ENCODE peak calls at places on chromosomes 11 and 22, in seven cellular contexts. A is HCT116, V is mammary epithelial cell, D is HepG2, B is astrocyte of the spinal cord, Y is AG04450, T is adrenal gland. L is an unnamed sample.
A peak's percentile ranks its signal among the peaks of the same experiment; 100 is the strongest.

GRCh38 chr11:10722307-10722706 is 28.7 kb upstream of the CTR9 start:
- DNase-seq in A (no peak), V (no peak), D (no peak), B (no peak), Y (no peak), T (no peak), L (no peak)

GRCh38 chr11:107581147-107581546 is 9.8 kb upstream of the ELMOD1 start:
- DNase-seq in A (no peak), V (no peak), D (no peak), B (no peak), Y (no peak), T (no peak), L (no peak)

GRCh38 chr22:28813772-28814518 is 13.6 kb upstream of the XBP1 start:
- DNase-seq in A (no peak), V (no peak), D (peak; percentile 99), B (no peak), Y (no peak), T (peak; percentile 74), L (no peak)

GRCh38 chr11:45576461-45577215 is 88.8 kb downstream of the CHST1 start:
- DNase-seq in A (no peak), V (no peak), D (no peak), B (no peak), Y (no peak), T (peak; percentile 53), L (no peak)

GRCh38 chr22:50675553-50676199 is 3.1 kb downstream of the SHANK3 start:
- DNase-seq in A (no peak), V (no peak), D (no peak), B (no peak), Y (no peak), T (no peak), L (no peak)

GRCh38 chr11:39011822-39012221 is 2413.8 kb upstream of the RAG2 start:
- DNase-seq in A (no peak), V (peak; percentile 54), D (no peak), B (no peak), Y (no peak), T (no peak), L (no peak)

GRCh38 chr11:95776859-95777258 is 12.7 kb downstream of the FAM76B start:
- DNase-seq in A (no peak), V (no peak), D (no peak), B (no peak), Y (no peak), T (no peak), L (no peak)

GRCh38 chr11:113470233-113470632 is 5.0 kb downstream of the DRD2 start:
- DNase-seq in A (no peak), V (no peak), D (no peak), B (no peak), Y (no peak), T (no peak), L (no peak)

GRCh38 chr22:42769574-42770447 is 49.1 kb upstream of the A4GALT start:
- DNase-seq in A (no peak), V (no peak), D (no peak), B (peak; percentile 82), Y (peak; percentile 81), T (peak; percentile 85), L (no peak)

GRCh38 chr22:20991252-20992055 is 9.4 kb downstream of the LZTR1 start:
- DNase-seq in A (no peak), V (no peak), D (no peak), B (no peak), Y (no peak), T (no peak), L (no peak)

GRCh38 chr11:47768090-47768620 is 1.0 kb upstream of the FNBP4 start:
- DNase-seq in A (no peak), V (peak; percentile 65), D (no peak), B (peak; percentile 68), Y (no peak), T (peak; percentile 70), L (no peak)

GRCh38 chr11:67376421-67376820 is 3.0 kb upstream of the CLCF1 start:
- DNase-seq in A (no peak), V (no peak), D (no peak), B (no peak), Y (no peak), T (no peak), L (no peak)

GRCh38 chr22:19535001-19535400 is 10.8 kb upstream of the CLDN5 start:
- DNase-seq in A (no peak), V (no peak), D (no peak), B (no peak), Y (no peak), T (no peak), L (no peak)

GRCh38 chr11:101466352-101466751 is 117.5 kb downstream of the TRPC6 start:
- DNase-seq in A (no peak), V (no peak), D (no peak), B (no peak), Y (no peak), T (no peak), L (no peak)

GRCh38 chr11:2691355-2691761 is 8.4 kb downstream of the KCNQ1OT1 start:
- DNase-seq in A (no peak), V (no peak), D (peak; percentile 48), B (no peak), Y (no peak), T (no peak), L (no peak)

GRCh38 chr11:17526326-17526725 is 17.9 kb downstream of the USH1C start:
- DNase-seq in A (no peak), V (no peak), D (no peak), B (no peak), Y (no peak), T (no peak), L (no peak)

GRCh38 chr22:37428649-37429586 is 1.6 kb upstream of the ELFN2 start:
- DNase-seq in A (peak; percentile 37), V (no peak), D (peak; percentile 35), B (peak; percentile 47), Y (no peak), T (no peak), L (peak; percentile 43)

GRCh38 chr22:35510481-35510934 is 30.1 kb upstream of the RASD2 start:
- DNase-seq in A (no peak), V (no peak), D (no peak), B (no peak), Y (no peak), T (no peak), L (no peak)

GRCh38 chr22:35510951-35511350 is 29.7 kb upstream of the RASD2 start:
- DNase-seq in A (no peak), V (no peak), D (no peak), B (no peak), Y (no peak), T (no peak), L (no peak)

GRCh38 chr22:35506259-35506570 is 34.4 kb upstream of the RASD2 start:
- DNase-seq in A (no peak), V (peak; percentile 66), D (peak; percentile 76), B (no peak), Y (peak; percentile 46), T (no peak), L (no peak)

GRCh38 chr22:35509451-35509850 is 31.2 kb upstream of the RASD2 start:
- DNase-seq in A (no peak), V (no peak), D (no peak), B (no peak), Y (no peak), T (no peak), L (no peak)

GRCh38 chr22:35509960-35510359 is 30.7 kb upstream of the RASD2 start:
- DNase-seq in A (no peak), V (no peak), D (no peak), B (no peak), Y (no peak), T (no peak), L (no peak)
- H3K4me3 ChIP-seq in A (no peak overlapping the region), V (no peak overlapping the region), D (no peak overlapping the region), B (no peak overlapping the region), Y (no peak overlapping the region), T (no peak overlapping the region), L (no peak overlapping the region)

GRCh38 chr11:84981296-84981695 is 645.8 kb downstream of the DLG2 start:
- DNase-seq in A (no peak), V (no peak), D (no peak), B (no peak), Y (no peak), T (no peak), L (no peak)
- H3K4me3 ChIP-seq in A (no peak overlapping the region), V (no peak overlapping the region), D (no peak overlapping the region), B (no peak overlapping the region), Y (no peak overlapping the region), T (no peak overlapping the region), L (no peak overlapping the region)

DNA sequence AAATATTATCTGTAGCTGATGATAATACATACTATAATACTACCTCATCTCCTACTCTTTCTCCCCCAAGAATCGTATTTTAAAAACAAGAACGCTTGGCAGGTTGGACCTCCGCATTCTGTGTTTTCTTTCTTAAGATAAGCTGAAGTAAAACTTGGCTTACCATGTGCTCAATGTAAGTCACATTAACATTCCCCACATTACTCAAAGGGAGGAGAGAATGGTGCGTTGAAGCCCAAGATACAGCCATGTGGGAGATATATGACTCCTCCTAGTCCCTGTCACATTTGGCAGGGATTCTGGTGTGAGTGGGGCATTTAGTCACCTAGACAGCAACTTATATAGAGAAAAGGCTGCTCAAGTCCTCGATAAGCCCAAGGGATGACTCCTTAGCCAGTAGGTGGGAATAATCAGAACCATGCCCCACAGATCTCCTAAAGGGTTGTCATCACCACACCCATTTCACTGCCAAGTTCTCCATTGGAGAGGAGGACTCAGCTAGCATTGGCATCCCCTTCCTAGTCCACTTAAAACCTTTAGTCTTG is 4.6 kb downstream of the PRSS23 start:
- DNase-seq in A (no peak), V (no peak), D (no peak), B (no peak), Y (no peak), T (no peak), L (no peak)
- H3K4me3 ChIP-seq in A (no peak overlapping the region), V (no peak overlapping the region), D (no peak overlapping the region), B (no peak overlapping the region), Y (no peak overlapping the region), T (no peak overlapping the region), L (no peak overlapping the region)

GRCh38 chr11:69705901-69706787 is 2.3 kb upstream of the FGF19 start:
- DNase-seq in A (no peak), V (no peak), D (peak; percentile 46), B (no peak), Y (no peak), T (no peak), L (no peak)

GRCh38 chr11:69704508-69705245 is 855 bp upstream of the FGF19 start:
- DNase-seq in A (no peak), V (no peak), D (no peak), B (peak; percentile 2), Y (no peak), T (no peak), L (no peak)

GRCh38 chr11:69703711-69704507 is at the start of gene FGF19:
- DNase-seq in A (no peak), V (peak; percentile 22), D (no peak), B (no peak), Y (no peak), T (no peak), L (no peak)

GRCh38 chr11:69707156-69707555 is 3.3 kb upstream of the FGF19 start:
- DNase-seq in A (no peak), V (peak; percentile 90), D (no peak), B (no peak), Y (no peak), T (no peak), L (no peak)

DNA sequence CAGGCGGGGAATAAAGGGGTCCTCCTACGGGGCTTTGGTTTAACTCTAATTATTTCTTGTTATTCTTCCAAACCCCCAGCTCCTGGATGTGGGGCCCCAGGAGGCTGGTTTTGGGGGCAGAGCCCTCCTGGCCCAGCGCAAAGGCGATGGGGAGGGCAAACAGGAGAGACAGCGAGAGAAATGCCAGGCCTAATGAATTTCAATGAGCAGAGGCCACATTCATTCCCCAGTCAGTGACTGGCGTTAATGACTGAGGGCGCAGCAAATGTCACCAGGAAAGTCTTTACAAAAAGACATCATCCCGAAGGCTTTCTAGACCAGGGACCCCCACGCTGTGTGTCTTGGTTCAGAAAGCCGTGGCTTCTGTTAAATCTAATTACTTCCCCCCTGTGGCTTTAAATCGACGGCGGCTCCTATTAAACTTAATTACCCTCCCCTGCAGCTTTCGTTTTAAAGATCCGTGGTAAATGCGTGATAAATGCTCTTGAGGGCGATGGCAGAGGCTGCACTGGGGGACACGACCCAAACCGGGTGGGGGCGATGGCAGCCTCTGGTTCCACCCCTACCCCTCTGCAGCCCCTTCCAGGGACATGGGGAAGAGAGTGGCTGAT is 1.5 kb upstream of the FGF19 start:
- DNase-seq in A (no peak), V (no peak), D (no peak), B (no peak), Y (no peak), T (no peak), L (no peak)
- H3K4me3 ChIP-seq in A (no peak overlapping the region), V (no peak overlapping the region), D (peak overlapping the region; percentile 67), B (no peak overlapping the region), Y (no peak overlapping the region), T (no peak overlapping the region), L (no peak overlapping the region)

L was measured in CD8-positive, alpha-beta memory T cell.